ENCODE peak calls at places on chromosomes 16 and 17, in six cellular contexts. One of them, this sample, is unnamed.

GRCh38 chr16:14436410-14436955 is 193.6 kb downstream of the PARN start:
- DNase-seq in NCI-H510A treated with DMSO at 0.1 percent for 48 hours: no peak
- DNase-seq in progenitor cell of endocrine pancreas: no peak
- DNase-seq in SW480: no peak
- DNase-seq in DMS 273 treated with DMSO at 0.1 percent for 48 hours: no peak
- DNase-seq in WTC11: no peak
- DNase-seq in this sample: no peak

GRCh38 chr16:78300469-78300868 is 201.0 kb downstream of the WWOX start:
- DNase-seq in SW480: no peak
- DNase-seq in NCI-H510A treated with DMSO at 0.1 percent for 48 hours: no peak
- DNase-seq in WTC11: no peak
- DNase-seq in DMS 273 treated with DMSO at 0.1 percent for 48 hours: no peak
- DNase-seq in progenitor cell of endocrine pancreas: no peak
- DNase-seq in this sample: no peak

GRCh38 chr17:80991645-80992076 is at the start of gene CHMP6:
- DNase-seq in WTC11: peak
- DNase-seq in NCI-H510A treated with DMSO at 0.1 percent for 48 hours: peak
- DNase-seq in progenitor cell of endocrine pancreas: peak
- DNase-seq in SW480: peak
- DNase-seq in DMS 273 treated with DMSO at 0.1 percent for 48 hours: peak
- DNase-seq in this sample: peak

GRCh38 chr16:56189990-56190902 is 1.0 kb upstream of the GNAO1 start:
- DNase-seq in WTC11: no peak
- DNase-seq in NCI-H510A treated with DMSO at 0.1 percent for 48 hours: no peak
- DNase-seq in DMS 273 treated with DMSO at 0.1 percent for 48 hours: no peak
- DNase-seq in progenitor cell of endocrine pancreas: no peak
- DNase-seq in SW480: no peak
- DNase-seq in this sample: no peak

GRCh38 chr17:29042679-29043538 is at the start of gene PIPOX:
- DNase-seq in DMS 273 treated with DMSO at 0.1 percent for 48 hours: peak
- DNase-seq in progenitor cell of endocrine pancreas: no peak
- DNase-seq in NCI-H510A treated with DMSO at 0.1 percent for 48 hours: peak
- DNase-seq in SW480: peak
- DNase-seq in WTC11: peak
- DNase-seq in this sample: no peak

GRCh38 chr17:48632579-48633265 is 6.6 kb upstream of the HOXB9 start:
- DNase-seq in progenitor cell of endocrine pancreas: no peak
- DNase-seq in SW480: no peak
- DNase-seq in DMS 273 treated with DMSO at 0.1 percent for 48 hours: no peak
- DNase-seq in WTC11: no peak
- DNase-seq in NCI-H510A treated with DMSO at 0.1 percent for 48 hours: no peak
- DNase-seq in this sample: no peak

GRCh38 chr16:27624154-27625049 is 74.5 kb downstream of the KATNIP start:
- DNase-seq in DMS 273 treated with DMSO at 0.1 percent for 48 hours: no peak
- DNase-seq in NCI-H510A treated with DMSO at 0.1 percent for 48 hours: no peak
- DNase-seq in SW480: no peak
- DNase-seq in progenitor cell of endocrine pancreas: no peak
- DNase-seq in WTC11: no peak
- DNase-seq in this sample: no peak

GRCh38 chr17:81131486-81132196 is 33.7 kb upstream of the PVALEF start:
- DNase-seq in WTC11: no peak
- DNase-seq in progenitor cell of endocrine pancreas: no peak
- DNase-seq in SW480: peak
- DNase-seq in NCI-H510A treated with DMSO at 0.1 percent for 48 hours: no peak
- DNase-seq in DMS 273 treated with DMSO at 0.1 percent for 48 hours: no peak
- DNase-seq in this sample: no peak

GRCh38 chr16:67926181-67926742 is 5.4 kb downstream of the CTRL start:
- DNase-seq in NCI-H510A treated with DMSO at 0.1 percent for 48 hours: peak
- DNase-seq in progenitor cell of endocrine pancreas: no peak
- DNase-seq in SW480: no peak
- DNase-seq in DMS 273 treated with DMSO at 0.1 percent for 48 hours: peak
- DNase-seq in WTC11: peak
- DNase-seq in this sample: peak

GRCh38 chr17:8489841-8490240 is 54.2 kb downstream of the NDEL1 start:
- DNase-seq in WTC11: no peak
- DNase-seq in DMS 273 treated with DMSO at 0.1 percent for 48 hours: no peak
- DNase-seq in SW480: no peak
- DNase-seq in NCI-H510A treated with DMSO at 0.1 percent for 48 hours: no peak
- DNase-seq in progenitor cell of endocrine pancreas: no peak
- DNase-seq in this sample: no peak

GRCh38 chr16:77273815-77274214 is 74.6 kb downstream of the SYCE1L start:
- DNase-seq in DMS 273 treated with DMSO at 0.1 percent for 48 hours: no peak
- DNase-seq in SW480: peak
- DNase-seq in NCI-H510A treated with DMSO at 0.1 percent for 48 hours: peak
- DNase-seq in progenitor cell of endocrine pancreas: no peak
- DNase-seq in WTC11: no peak
- DNase-seq in this sample: no peak

GRCh38 chr16:86732621-86733297 is 154.4 kb downstream of the FOXL1 start:
- DNase-seq in SW480: no peak
- DNase-seq in NCI-H510A treated with DMSO at 0.1 percent for 48 hours: no peak
- DNase-seq in DMS 273 treated with DMSO at 0.1 percent for 48 hours: no peak
- DNase-seq in progenitor cell of endocrine pancreas: no peak
- DNase-seq in WTC11: peak
- DNase-seq in this sample: peak

GRCh38 chr17:78322327-78322857 is 37.5 kb downstream of the SOCS3 start:
- DNase-seq in progenitor cell of endocrine pancreas: no peak
- DNase-seq in DMS 273 treated with DMSO at 0.1 percent for 48 hours: no peak
- DNase-seq in NCI-H510A treated with DMSO at 0.1 percent for 48 hours: no peak
- DNase-seq in WTC11: no peak
- DNase-seq in SW480: no peak
- DNase-seq in this sample: no peak

GRCh38 chr17:9101356-9101755 is 80.0 kb downstream of the NTN1 start:
- DNase-seq in progenitor cell of endocrine pancreas: no peak
- DNase-seq in WTC11: no peak
- DNase-seq in NCI-H510A treated with DMSO at 0.1 percent for 48 hours: no peak
- DNase-seq in SW480: no peak
- DNase-seq in DMS 273 treated with DMSO at 0.1 percent for 48 hours: no peak
- DNase-seq in this sample: no peak

GRCh38 chr17:16995930-16996329 is 24.0 kb upstream of the TNFRSF13B start:
- DNase-seq in DMS 273 treated with DMSO at 0.1 percent for 48 hours: no peak
- DNase-seq in NCI-H510A treated with DMSO at 0.1 percent for 48 hours: no peak
- DNase-seq in SW480: no peak
- DNase-seq in progenitor cell of endocrine pancreas: no peak
- DNase-seq in WTC11: no peak
- DNase-seq in this sample: no peak

GRCh38 chr17:59451706-59452105 is 113.7 kb upstream of the DHX40 start:
- DNase-seq in NCI-H510A treated with DMSO at 0.1 percent for 48 hours: no peak
- DNase-seq in WTC11: no peak
- DNase-seq in SW480: peak
- DNase-seq in progenitor cell of endocrine pancreas: no peak
- DNase-seq in DMS 273 treated with DMSO at 0.1 percent for 48 hours: no peak
- DNase-seq in this sample: no peak

GRCh38 chr16:81623365-81624102 is 155.6 kb upstream of the PLCG2 start:
- DNase-seq in DMS 273 treated with DMSO at 0.1 percent for 48 hours: peak
- DNase-seq in SW480: peak
- DNase-seq in NCI-H510A treated with DMSO at 0.1 percent for 48 hours: peak
- DNase-seq in WTC11: peak
- DNase-seq in progenitor cell of endocrine pancreas: no peak
- DNase-seq in this sample: no peak

GRCh38 chr17:77604301-77605031 is 354.0 kb upstream of the TNRC6C start:
- DNase-seq in WTC11: no peak
- DNase-seq in NCI-H510A treated with DMSO at 0.1 percent for 48 hours: no peak
- DNase-seq in SW480: no peak
- DNase-seq in progenitor cell of endocrine pancreas: no peak
- DNase-seq in DMS 273 treated with DMSO at 0.1 percent for 48 hours: no peak
- DNase-seq in this sample: no peak

GRCh38 chr17:74117999-74118421 is 85.5 kb upstream of the RPL38 start:
- DNase-seq in DMS 273 treated with DMSO at 0.1 percent for 48 hours: no peak
- DNase-seq in progenitor cell of endocrine pancreas: no peak
- DNase-seq in SW480: no peak
- DNase-seq in WTC11: no peak
- DNase-seq in NCI-H510A treated with DMSO at 0.1 percent for 48 hours: peak
- DNase-seq in this sample: no peak

GRCh38 chr17:79150035-79150733 is 75.6 kb downstream of the ENGASE start:
- DNase-seq in NCI-H510A treated with DMSO at 0.1 percent for 48 hours: no peak
- DNase-seq in SW480: no peak
- DNase-seq in progenitor cell of endocrine pancreas: no peak
- DNase-seq in DMS 273 treated with DMSO at 0.1 percent for 48 hours: no peak
- DNase-seq in WTC11: no peak
- DNase-seq in this sample: no peak

GRCh38 chr16:51151435-51151950 is 423 bp upstream of the SALL1 start:
- DNase-seq in progenitor cell of endocrine pancreas: peak
- DNase-seq in WTC11: peak
- DNase-seq in SW480: no peak
- DNase-seq in NCI-H510A treated with DMSO at 0.1 percent for 48 hours: peak
- DNase-seq in DMS 273 treated with DMSO at 0.1 percent for 48 hours: peak
- DNase-seq in this sample: peak

GRCh38 chr17:68356520-68356919 is 65.2 kb downstream of the ARSG start:
- DNase-seq in DMS 273 treated with DMSO at 0.1 percent for 48 hours: no peak
- DNase-seq in WTC11: no peak
- DNase-seq in SW480: peak
- DNase-seq in NCI-H510A treated with DMSO at 0.1 percent for 48 hours: no peak
- DNase-seq in progenitor cell of endocrine pancreas: no peak
- DNase-seq in this sample: no peak